ENCODE peak calls at places on chromosomes 13 and 19, in nine cellular contexts. One of them, this sample, is unnamed.

GRCh38 chr19:7292950-7293794 is 1.0 kb downstream of the INSR start:
- DNase-seq in body of pancreas: peak
- DNase-seq in transverse colon: peak
- DNase-seq in GM23338: peak
- DNase-seq in CD8-positive, alpha-beta T cell: no peak
- DNase-seq in fibroblast of lung: no peak
- DNase-seq in activated B cell treated with CpG ODN at 0.5 μM for 24 hours: peak
- DNase-seq in RWPE2: no peak
- DNase-seq in RWPE1: no peak
- DNase-seq in this sample: no peak

GRCh38 chr13:60226507-60226906 is 62.8 kb upstream of the DIAPH3 start:
- DNase-seq in RWPE1: peak
- DNase-seq in GM23338: peak
- DNase-seq in CD8-positive, alpha-beta T cell: no peak
- DNase-seq in transverse colon: peak
- DNase-seq in fibroblast of lung: peak
- DNase-seq in RWPE2: no peak
- DNase-seq in body of pancreas: peak
- DNase-seq in activated B cell treated with CpG ODN at 0.5 μM for 24 hours: no peak
- DNase-seq in this sample: no peak

GRCh38 chr13:67283602-67284001 is 53.5 kb upstream of the PCDH9 start:
- DNase-seq in transverse colon: no peak
- DNase-seq in RWPE1: peak
- DNase-seq in activated B cell treated with CpG ODN at 0.5 μM for 24 hours: no peak
- DNase-seq in body of pancreas: no peak
- DNase-seq in CD8-positive, alpha-beta T cell: no peak
- DNase-seq in RWPE2: no peak
- DNase-seq in fibroblast of lung: peak
- DNase-seq in GM23338: no peak
- DNase-seq in this sample: no peak

GRCh38 chr13:58573742-58574141 is 942.2 kb downstream of the PCDH17 start:
- DNase-seq in fibroblast of lung: no peak
- DNase-seq in body of pancreas: no peak
- DNase-seq in RWPE1: no peak
- DNase-seq in GM23338: no peak
- DNase-seq in CD8-positive, alpha-beta T cell: no peak
- DNase-seq in transverse colon: no peak
- DNase-seq in RWPE2: no peak
- DNase-seq in activated B cell treated with CpG ODN at 0.5 μM for 24 hours: no peak
- DNase-seq in this sample: no peak

GRCh38 chr13:80955487-80955886 is 614.6 kb upstream of the SPRY2 start:
- DNase-seq in body of pancreas: no peak
- DNase-seq in RWPE2: no peak
- DNase-seq in transverse colon: no peak
- DNase-seq in activated B cell treated with CpG ODN at 0.5 μM for 24 hours: no peak
- DNase-seq in fibroblast of lung: peak
- DNase-seq in CD8-positive, alpha-beta T cell: no peak
- DNase-seq in GM23338: no peak
- DNase-seq in RWPE1: no peak
- DNase-seq in this sample: no peak

GRCh38 chr19:6828698-6829633 is 56.5 kb downstream of the VAV1 start:
- DNase-seq in body of pancreas: no peak
- DNase-seq in RWPE1: peak
- DNase-seq in transverse colon: no peak
- DNase-seq in activated B cell treated with CpG ODN at 0.5 μM for 24 hours: no peak
- DNase-seq in CD8-positive, alpha-beta T cell: peak
- DNase-seq in GM23338: peak
- DNase-seq in fibroblast of lung: no peak
- DNase-seq in RWPE2: no peak
- DNase-seq in this sample: no peak

GRCh38 chr13:77430377-77430951 is 103.6 kb upstream of the MYCBP2 start:
- DNase-seq in GM23338: no peak
- DNase-seq in RWPE1: no peak
- DNase-seq in fibroblast of lung: no peak
- DNase-seq in CD8-positive, alpha-beta T cell: no peak
- DNase-seq in transverse colon: no peak
- DNase-seq in activated B cell treated with CpG ODN at 0.5 μM for 24 hours: no peak
- DNase-seq in body of pancreas: no peak
- DNase-seq in RWPE2: no peak
- DNase-seq in this sample: no peak

GRCh38 chr13:74129500-74130144 is 4.6 kb downstream of the KLF12 start:
- DNase-seq in CD8-positive, alpha-beta T cell: peak
- DNase-seq in GM23338: no peak
- DNase-seq in RWPE1: no peak
- DNase-seq in RWPE2: no peak
- DNase-seq in transverse colon: peak
- DNase-seq in activated B cell treated with CpG ODN at 0.5 μM for 24 hours: no peak
- DNase-seq in body of pancreas: no peak
- DNase-seq in fibroblast of lung: peak
- DNase-seq in this sample: no peak

GRCh38 chr13:79483302-79483701 is 2.3 kb downstream of the NDFIP2 start:
- DNase-seq in GM23338: no peak
- DNase-seq in transverse colon: no peak
- DNase-seq in body of pancreas: no peak
- DNase-seq in activated B cell treated with CpG ODN at 0.5 μM for 24 hours: no peak
- DNase-seq in RWPE2: no peak
- DNase-seq in fibroblast of lung: peak
- DNase-seq in CD8-positive, alpha-beta T cell: no peak
- DNase-seq in RWPE1: no peak
- DNase-seq in this sample: peak

GRCh38 chr13:25819856-25820530 is 231.8 kb downstream of the SHISA2 start:
- DNase-seq in RWPE2: no peak
- DNase-seq in RWPE1: no peak
- DNase-seq in transverse colon: no peak
- DNase-seq in fibroblast of lung: peak
- DNase-seq in body of pancreas: no peak
- DNase-seq in CD8-positive, alpha-beta T cell: no peak
- DNase-seq in activated B cell treated with CpG ODN at 0.5 μM for 24 hours: no peak
- DNase-seq in GM23338: peak
- DNase-seq in this sample: peak

GRCh38 chr19:50152578-50152977 is 10.5 kb downstream of the IZUMO2 start:
- DNase-seq in activated B cell treated with CpG ODN at 0.5 μM for 24 hours: no peak
- DNase-seq in RWPE2: no peak
- DNase-seq in body of pancreas: no peak
- DNase-seq in transverse colon: no peak
- DNase-seq in RWPE1: peak
- DNase-seq in fibroblast of lung: no peak
- DNase-seq in GM23338: no peak
- DNase-seq in CD8-positive, alpha-beta T cell: no peak
- DNase-seq in this sample: no peak

GRCh38 chr19:50148528-50148927 is 14.6 kb downstream of the IZUMO2 start:
- DNase-seq in fibroblast of lung: no peak
- DNase-seq in CD8-positive, alpha-beta T cell: no peak
- DNase-seq in GM23338: no peak
- DNase-seq in RWPE2: no peak
- DNase-seq in activated B cell treated with CpG ODN at 0.5 μM for 24 hours: no peak
- DNase-seq in transverse colon: no peak
- DNase-seq in body of pancreas: no peak
- DNase-seq in RWPE1: no peak
- DNase-seq in this sample: no peak

DNA sequence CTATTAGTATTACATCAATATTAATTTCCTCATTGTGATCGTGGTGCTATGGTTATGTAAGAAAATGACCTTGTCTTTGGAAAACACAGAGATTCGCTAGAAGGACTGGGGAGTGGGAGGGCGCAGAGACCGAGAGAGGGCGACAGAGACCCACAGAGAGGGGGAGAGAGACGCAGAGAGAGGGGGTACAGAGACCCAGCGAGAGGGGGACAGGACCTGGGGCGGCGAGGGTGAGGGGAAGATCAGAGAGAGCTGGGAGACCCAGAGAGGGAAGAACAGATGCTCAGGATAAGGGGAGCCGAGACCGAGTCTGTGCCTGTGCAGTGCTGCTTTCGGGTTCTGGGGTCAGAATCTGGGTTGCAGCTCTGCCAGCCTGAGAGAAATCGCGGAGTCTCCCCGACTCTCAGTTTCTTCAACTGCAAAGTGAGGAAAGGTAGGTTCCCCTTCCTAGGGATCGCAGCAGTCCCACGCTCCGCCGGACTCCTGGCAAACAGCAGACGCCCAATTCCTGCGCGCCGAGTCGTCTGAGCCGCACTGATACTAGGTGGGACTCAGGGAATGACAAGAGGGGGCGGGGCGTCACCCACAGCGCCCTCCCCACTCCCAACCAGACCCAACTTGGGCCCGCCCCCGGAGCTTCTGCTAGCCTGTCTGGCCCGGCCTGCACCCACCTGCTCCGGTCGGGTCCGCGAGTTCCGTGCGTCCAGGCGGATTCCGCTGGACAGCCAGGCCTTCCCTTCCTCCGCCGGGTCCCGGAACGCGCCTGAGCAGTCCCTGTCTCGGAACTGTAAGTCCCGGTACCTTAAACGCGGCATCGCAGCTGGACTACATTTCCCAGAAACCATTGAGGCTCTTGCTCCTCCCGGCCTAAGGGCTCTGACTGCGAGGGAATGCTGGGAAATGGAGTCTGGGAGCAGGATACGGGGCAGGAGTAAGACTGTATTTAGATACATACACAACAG is 15.3 kb downstream of the IZUMO2 start:
- DNase-seq in RWPE1: peak
- DNase-seq in fibroblast of lung: peak
- DNase-seq in GM23338: peak
- DNase-seq in RWPE2: peak
- DNase-seq in body of pancreas: peak
- DNase-seq in transverse colon: peak
- DNase-seq in CD8-positive, alpha-beta T cell: peak
- DNase-seq in activated B cell treated with CpG ODN at 0.5 μM for 24 hours: peak
- DNase-seq in this sample: peak
- TF ChIP-seq CTCF in RWPE1: peak
- TF ChIP-seq CTCF in fibroblast of lung: no peak
- TF ChIP-seq CTCF in GM23338: peak
- TF ChIP-seq CTCF in RWPE2: peak
- TF ChIP-seq CTCF in body of pancreas: peak
- TF ChIP-seq CTCF in transverse colon: no peak
- TF ChIP-seq CTCF in CD8-positive, alpha-beta T cell: no peak
- TF ChIP-seq CTCF in activated B cell treated with CpG ODN at 0.5 μM for 24 hours: no peak
- TF ChIP-seq CTCF in this sample: peak

DNA sequence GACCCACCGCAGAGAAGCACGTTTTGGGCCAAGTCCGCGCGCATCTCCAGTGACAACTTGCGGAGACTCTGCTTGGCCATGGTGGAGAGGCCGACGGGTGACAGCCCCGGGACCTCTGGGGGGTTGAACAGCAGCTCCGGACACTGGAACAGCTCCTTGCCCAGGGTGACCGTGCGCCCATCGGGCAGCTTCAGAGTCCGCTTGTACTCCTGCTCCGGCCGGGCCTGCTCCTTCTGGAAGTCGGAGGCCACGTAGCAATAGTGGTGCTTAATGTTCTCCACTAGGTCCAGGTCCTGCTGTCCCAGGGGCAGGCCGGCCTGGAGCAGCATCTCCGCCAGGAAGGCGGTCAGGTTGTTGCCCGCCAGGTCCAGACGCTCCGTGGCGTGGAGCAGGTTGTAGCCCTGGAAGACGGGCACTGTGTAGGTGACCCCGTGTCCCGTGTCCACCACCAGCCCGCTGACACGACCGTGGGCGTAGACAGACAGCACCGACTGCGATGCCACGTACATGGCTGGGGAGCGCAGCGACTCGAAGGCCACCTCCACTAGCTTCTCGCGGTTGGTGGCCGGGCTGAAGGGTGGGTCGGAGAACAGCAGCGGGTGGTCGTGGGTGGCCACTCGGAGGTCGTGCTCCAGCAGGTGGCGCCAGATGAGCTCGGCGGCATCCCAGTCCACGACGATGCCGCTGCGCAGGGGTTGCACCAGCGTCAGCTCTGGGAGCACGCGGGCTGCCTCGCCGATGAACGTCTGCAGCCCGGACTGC is 743 bp downstream of the ACTL9 start:
- DNase-seq in GM23338: peak
- DNase-seq in CD8-positive, alpha-beta T cell: no peak
- DNase-seq in body of pancreas: no peak
- DNase-seq in RWPE1: no peak
- DNase-seq in transverse colon: no peak
- DNase-seq in RWPE2: no peak
- DNase-seq in fibroblast of lung: no peak
- DNase-seq in activated B cell treated with CpG ODN at 0.5 μM for 24 hours: no peak
- DNase-seq in this sample: no peak
- TF ChIP-seq CTCF in GM23338: peak
- TF ChIP-seq CTCF in CD8-positive, alpha-beta T cell: no peak
- TF ChIP-seq CTCF in body of pancreas: no peak
- TF ChIP-seq CTCF in RWPE1: no peak
- TF ChIP-seq CTCF in transverse colon: no peak
- TF ChIP-seq CTCF in RWPE2: no peak
- TF ChIP-seq CTCF in fibroblast of lung: no peak
- TF ChIP-seq CTCF in activated B cell treated with CpG ODN at 0.5 μM for 24 hours: no peak
- TF ChIP-seq CTCF in this sample: no peak

DNA sequence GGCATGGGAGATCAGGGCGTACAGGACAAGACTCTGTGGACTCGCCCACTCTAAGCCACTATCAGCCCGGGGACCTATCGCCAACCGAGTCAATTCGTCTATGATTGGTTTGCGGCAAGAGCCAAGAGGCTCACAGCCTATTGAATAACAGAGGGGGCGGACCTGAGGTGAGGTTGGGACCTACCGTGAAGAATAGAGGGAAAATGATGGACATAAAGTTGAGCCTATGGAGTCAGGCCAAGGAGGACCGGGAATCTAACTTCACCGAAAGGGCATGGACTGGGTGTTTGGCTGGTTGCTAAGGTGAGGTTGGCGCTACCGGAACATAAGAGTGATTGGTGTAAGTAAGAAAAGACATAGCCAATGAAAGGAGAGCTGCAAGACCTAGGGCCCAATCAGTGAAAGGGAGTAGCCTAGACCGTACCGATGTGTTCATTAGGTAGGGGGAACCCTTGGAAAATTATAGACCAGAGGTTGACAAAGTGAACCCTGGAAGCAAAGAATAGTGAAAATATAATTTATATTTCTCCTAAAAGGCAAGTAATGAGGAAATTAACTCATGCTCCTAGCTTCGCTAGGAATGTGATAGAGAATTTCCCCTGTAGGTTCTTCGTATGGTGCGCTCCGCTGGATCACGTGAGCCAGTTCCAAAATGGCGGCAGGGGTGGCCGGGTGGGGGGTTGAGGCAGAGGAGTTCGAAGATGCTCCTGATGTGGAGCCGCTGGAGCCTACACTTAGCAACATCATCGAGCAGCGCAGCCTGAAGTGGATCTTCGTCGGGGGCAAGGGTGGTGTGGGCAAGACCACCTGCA is at the start of gene GET3:
- DNase-seq in RWPE2: peak
- DNase-seq in GM23338: peak
- DNase-seq in CD8-positive, alpha-beta T cell: peak
- DNase-seq in transverse colon: peak
- DNase-seq in activated B cell treated with CpG ODN at 0.5 μM for 24 hours: peak
- DNase-seq in fibroblast of lung: peak
- DNase-seq in RWPE1: peak
- DNase-seq in body of pancreas: peak
- DNase-seq in this sample: peak
- TF ChIP-seq CTCF in RWPE2: no peak
- TF ChIP-seq CTCF in GM23338: no peak
- TF ChIP-seq CTCF in CD8-positive, alpha-beta T cell: no peak
- TF ChIP-seq CTCF in transverse colon: peak
- TF ChIP-seq CTCF in activated B cell treated with CpG ODN at 0.5 μM for 24 hours: no peak
- TF ChIP-seq CTCF in fibroblast of lung: no peak
- TF ChIP-seq CTCF in RWPE1: no peak
- TF ChIP-seq CTCF in body of pancreas: peak
- TF ChIP-seq CTCF in this sample: no peak

DNA sequence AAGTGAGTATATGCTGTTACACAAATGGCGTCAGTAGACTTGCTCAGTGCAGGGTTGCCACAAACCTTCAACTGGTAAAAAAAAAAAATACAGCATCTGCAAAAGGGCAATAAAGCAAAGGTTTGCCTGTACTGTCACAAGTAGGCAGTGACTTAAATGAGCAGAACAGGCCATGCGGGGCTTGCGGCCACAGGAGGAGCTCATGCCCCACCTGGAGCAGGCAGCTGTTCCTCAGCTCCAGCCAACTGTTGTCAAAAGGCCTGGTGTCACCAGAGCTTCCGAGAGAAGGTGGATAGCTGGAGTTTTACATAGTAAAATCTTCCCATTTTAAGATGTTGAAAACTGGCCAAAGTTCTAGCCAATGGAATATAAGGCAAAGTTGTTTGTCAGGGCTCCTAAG is 7.7 kb downstream of the ATP7B start:
- DNase-seq in RWPE2: no peak
- DNase-seq in GM23338: peak
- DNase-seq in transverse colon: peak
- DNase-seq in RWPE1: no peak
- DNase-seq in fibroblast of lung: no peak
- DNase-seq in body of pancreas: no peak
- DNase-seq in activated B cell treated with CpG ODN at 0.5 μM for 24 hours: no peak
- DNase-seq in CD8-positive, alpha-beta T cell: no peak
- DNase-seq in this sample: no peak
- TF ChIP-seq CTCF in RWPE2: no peak
- TF ChIP-seq CTCF in GM23338: no peak
- TF ChIP-seq CTCF in transverse colon: no peak
- TF ChIP-seq CTCF in RWPE1: no peak
- TF ChIP-seq CTCF in fibroblast of lung: no peak
- TF ChIP-seq CTCF in body of pancreas: no peak
- TF ChIP-seq CTCF in activated B cell treated with CpG ODN at 0.5 μM for 24 hours: no peak
- TF ChIP-seq CTCF in CD8-positive, alpha-beta T cell: no peak
- TF ChIP-seq CTCF in this sample: no peak

This sample was measured in astrocyte of the cerebellum.